ENCODE peak calls at places on chromosomes 2 and 18, in four cellular contexts. One of them, this sample, is unnamed.

GRCh38 chr18:9380101-9380500 is 45.5 kb downstream of the TWSG1 start:
- DNase-seq in upper lobe of left lung: no peak
- DNase-seq in body of pancreas: no peak
- DNase-seq in left ventricle myocardium inferior: no peak
- DNase-seq in this sample: no peak

GRCh38 chr2:138602166-138602460 is 100.5 kb downstream of the SPOPL start:
- DNase-seq in left ventricle myocardium inferior: no peak
- DNase-seq in upper lobe of left lung: no peak
- DNase-seq in body of pancreas: no peak
- DNase-seq in this sample: no peak

GRCh38 chr2:31945572-31945935 is 65.3 kb downstream of the MEMO1 start:
- DNase-seq in body of pancreas: no peak
- DNase-seq in upper lobe of left lung: no peak
- DNase-seq in left ventricle myocardium inferior: no peak
- DNase-seq in this sample: no peak

GRCh38 chr2:100902833-100903405 is 83.0 kb downstream of the NPAS2 start:
- DNase-seq in left ventricle myocardium inferior: no peak
- DNase-seq in upper lobe of left lung: no peak
- DNase-seq in body of pancreas: no peak
- DNase-seq in this sample: no peak

GRCh38 chr2:236684534-236685256 is 115.1 kb downstream of the ACKR3 start:
- DNase-seq in body of pancreas: no peak
- DNase-seq in upper lobe of left lung: no peak
- DNase-seq in left ventricle myocardium inferior: no peak
- DNase-seq in this sample: no peak

GRCh38 chr2:99821039-99821438 is 321.4 kb downstream of the AFF3 start:
- DNase-seq in body of pancreas: no peak
- DNase-seq in upper lobe of left lung: no peak
- DNase-seq in left ventricle myocardium inferior: no peak
- DNase-seq in this sample: no peak

GRCh38 chr18:67651438-67651837 is 134.9 kb upstream of the DSEL start:
- DNase-seq in body of pancreas: no peak
- DNase-seq in upper lobe of left lung: no peak
- DNase-seq in left ventricle myocardium inferior: no peak
- DNase-seq in this sample: no peak

GRCh38 chr2:181106229-181106628 is 125.8 kb downstream of the UBE2E3 start:
- DNase-seq in upper lobe of left lung: no peak
- DNase-seq in body of pancreas: no peak
- DNase-seq in left ventricle myocardium inferior: no peak
- DNase-seq in this sample: no peak

GRCh38 chr2:1422131-1422530 is 8.9 kb downstream of the TPO start:
- DNase-seq in upper lobe of left lung: no peak
- DNase-seq in body of pancreas: no peak
- DNase-seq in left ventricle myocardium inferior: no peak
- DNase-seq in this sample: no peak

GRCh38 chr18:55095579-55095978 is 136.3 kb upstream of the CCDC68 start:
- DNase-seq in body of pancreas: no peak
- DNase-seq in left ventricle myocardium inferior: no peak
- DNase-seq in upper lobe of left lung: no peak
- DNase-seq in this sample: no peak

GRCh38 chr2:68238955-68239822 is 13.1 kb downstream of the PPP3R1 start:
- DNase-seq in body of pancreas: no peak
- DNase-seq in upper lobe of left lung: no peak
- DNase-seq in left ventricle myocardium inferior: no peak
- DNase-seq in this sample: no peak

GRCh38 chr2:61018319-61018750 is 280 bp upstream of the PUS10 start:
- DNase-seq in body of pancreas: no peak
- DNase-seq in left ventricle myocardium inferior: no peak
- DNase-seq in upper lobe of left lung: no peak
- DNase-seq in this sample: no peak

GRCh38 chr2:88179228-88179679 is 9.1 kb downstream of the THNSL2 start:
- DNase-seq in left ventricle myocardium inferior: no peak
- DNase-seq in upper lobe of left lung: no peak
- DNase-seq in body of pancreas: peak; percentile 37
- DNase-seq in this sample: no peak

DNA sequence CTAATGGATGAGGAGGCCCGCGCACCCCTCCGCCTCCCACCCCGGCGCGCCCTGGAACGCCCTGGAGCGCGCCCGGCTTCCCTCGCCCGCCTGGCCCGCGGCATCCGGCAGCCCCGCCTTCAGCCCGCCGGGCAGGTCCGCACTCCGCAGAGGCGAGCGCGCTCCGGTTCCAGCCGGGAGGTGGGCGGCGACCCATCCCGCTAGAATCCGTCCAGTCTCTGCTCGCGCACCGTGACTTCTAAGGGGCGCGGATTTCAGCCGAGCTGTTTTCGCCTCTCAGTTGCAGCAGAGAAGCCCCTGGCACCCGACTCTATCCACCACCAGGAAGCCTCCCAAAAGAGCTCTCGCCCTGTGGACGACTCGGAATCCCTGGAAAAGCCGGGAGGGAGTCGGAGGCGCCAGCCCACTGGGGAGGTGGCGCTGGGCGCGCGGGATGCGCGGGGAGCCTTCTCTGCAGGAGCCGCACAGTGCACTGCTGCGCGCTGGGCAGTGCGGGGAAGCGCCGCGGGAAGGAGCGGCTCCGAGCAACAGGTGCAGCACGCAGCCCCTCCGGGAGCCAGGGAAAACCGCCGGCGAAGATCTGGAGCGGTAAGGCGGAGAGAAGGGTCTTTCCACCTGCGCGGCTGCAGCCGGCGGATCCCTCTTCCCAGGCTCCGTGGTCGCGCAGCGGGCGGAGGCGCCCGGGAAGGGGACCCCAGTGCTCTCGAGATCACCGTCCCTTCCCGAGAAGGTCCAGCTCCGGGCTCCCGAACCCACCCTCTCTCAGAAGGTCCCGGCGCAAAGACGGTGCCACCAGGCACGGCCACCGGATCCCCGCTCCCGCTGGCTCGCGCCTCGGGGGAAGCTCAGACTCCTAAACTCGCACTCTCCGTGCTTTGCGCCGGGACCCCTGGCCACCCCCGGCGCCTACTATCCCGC is at the start of gene GALR1:
- DNase-seq in upper lobe of left lung: peak; percentile 77
- DNase-seq in body of pancreas: no peak
- DNase-seq in left ventricle myocardium inferior: no peak
- DNase-seq in this sample: no peak
- H3K4me3 ChIP-seq in upper lobe of left lung: peak within 1 kb of the TSS; percentile 41
- H3K4me3 ChIP-seq in body of pancreas: no peak within 1 kb of the TSS
- H3K4me3 ChIP-seq in left ventricle myocardium inferior: peak within 1 kb of the TSS; percentile 58
- H3K4me3 ChIP-seq in this sample: peak within 1 kb of the TSS; percentile 9

DNA sequence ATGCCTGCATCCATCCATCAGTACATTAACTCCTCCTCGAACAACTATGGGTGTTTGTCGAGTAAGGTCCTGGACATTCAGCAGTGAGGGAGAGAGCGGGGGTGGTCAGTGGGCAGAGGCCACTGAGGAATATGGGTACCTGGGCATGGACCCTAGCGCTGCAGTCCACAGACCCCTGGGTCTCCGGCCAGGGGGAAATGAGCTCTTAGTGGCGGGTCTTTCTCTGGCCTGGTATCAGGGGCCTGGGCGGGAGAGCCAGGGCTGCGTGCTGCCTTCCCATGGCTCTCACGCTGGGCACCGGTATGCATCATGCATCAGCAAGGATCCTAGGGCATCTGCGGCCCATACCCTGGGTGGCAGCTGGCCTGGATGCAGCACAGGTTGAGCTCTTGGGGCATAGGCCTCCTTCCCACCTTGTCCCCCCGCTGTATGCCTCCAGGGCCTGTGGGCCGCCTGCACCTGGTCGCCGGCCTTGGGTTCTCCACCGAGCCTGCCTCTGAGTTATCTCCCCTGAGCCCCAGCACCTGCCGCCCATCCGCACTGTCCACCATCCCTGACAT is 1.3 kb upstream of the MOCOS start:
- DNase-seq in left ventricle myocardium inferior: no peak
- DNase-seq in body of pancreas: no peak
- DNase-seq in upper lobe of left lung: peak; percentile 64
- DNase-seq in this sample: no peak
- H3K27me3 ChIP-seq in left ventricle myocardium inferior: peaks cover 15% of the 10 kb centered on the region
- H3K27me3 ChIP-seq in body of pancreas: no peaks in the 10 kb centered on the region
- H3K27me3 ChIP-seq in upper lobe of left lung: no peaks in the 10 kb centered on the region
- H3K27me3 ChIP-seq in this sample: no peaks in the 10 kb centered on the region

GRCh38 chr18:3321133-3321812 is 59.3 kb downstream of the MYL12B start:
- DNase-seq in upper lobe of left lung: no peak
- DNase-seq in body of pancreas: peak; percentile 20
- DNase-seq in left ventricle myocardium inferior: no peak
- DNase-seq in this sample: no peak
- H3K27ac ChIP-seq in upper lobe of left lung: no peak overlapping the region
- H3K27ac ChIP-seq in body of pancreas: no peak overlapping the region
- H3K27ac ChIP-seq in left ventricle myocardium inferior: no peak overlapping the region
- H3K27ac ChIP-seq in this sample: no peak overlapping the region

GRCh38 chr2:36397728-36398413 is 42.3 kb downstream of the CRIM1 start:
- DNase-seq in body of pancreas: no peak
- DNase-seq in upper lobe of left lung: no peak
- DNase-seq in left ventricle myocardium inferior: no peak
- DNase-seq in this sample: no peak
- H3K4me3 ChIP-seq in body of pancreas: no peak overlapping the region
- H3K4me3 ChIP-seq in upper lobe of left lung: no peak overlapping the region
- H3K4me3 ChIP-seq in left ventricle myocardium inferior: no peak overlapping the region
- H3K4me3 ChIP-seq in this sample: no peak overlapping the region

GRCh38 chr2:118852605-118853128 is 5.2 kb upstream of the EN1 start:
- DNase-seq in upper lobe of left lung: peak; percentile 84
- DNase-seq in left ventricle myocardium inferior: no peak
- DNase-seq in body of pancreas: no peak
- DNase-seq in this sample: no peak

GRCh38 chr2:118850171-118850900 is 2.9 kb upstream of the EN1 start:
- DNase-seq in left ventricle myocardium inferior: no peak
- DNase-seq in upper lobe of left lung: no peak
- DNase-seq in body of pancreas: no peak
- DNase-seq in this sample: no peak

GRCh38 chr2:118851650-118852049 is 4.2 kb upstream of the EN1 start:
- DNase-seq in upper lobe of left lung: no peak
- DNase-seq in body of pancreas: no peak
- DNase-seq in left ventricle myocardium inferior: no peak
- DNase-seq in this sample: no peak

GRCh38 chr2:118849226-118850170 is 2.0 kb upstream of the EN1 start:
- DNase-seq in left ventricle myocardium inferior: no peak
- DNase-seq in upper lobe of left lung: peak; percentile 82
- DNase-seq in body of pancreas: no peak
- DNase-seq in this sample: no peak

GRCh38 chr2:118850901-118851268 is 3.4 kb upstream of the EN1 start:
- DNase-seq in left ventricle myocardium inferior: no peak
- DNase-seq in body of pancreas: no peak
- DNase-seq in upper lobe of left lung: no peak
- DNase-seq in this sample: no peak
- H3K27me3 ChIP-seq in left ventricle myocardium inferior: peaks cover 100% of the 10 kb centered on the region
- H3K27me3 ChIP-seq in body of pancreas: peaks cover 59% of the 10 kb centered on the region
- H3K27me3 ChIP-seq in upper lobe of left lung: peaks cover 19% of the 10 kb centered on the region
- H3K27me3 ChIP-seq in this sample: no peaks in the 10 kb centered on the region